ENCODE peak calls at places on chromosomes 16 and 17, in seven cellular contexts. One of them, this sample, is unnamed.

GRCh38 chr16:28873543-28874201 is 4.6 kb upstream of the ATP2A1 start:
- DNase-seq in AG08395: peak
- DNase-seq in GM19239: peak
- DNase-seq in left ventricle myocardium superior: no peak
- DNase-seq in posterior vena cava: no peak
- DNase-seq in A673: peak
- DNase-seq in Peyer's patch: peak
- DNase-seq in this sample: peak

GRCh38 chr17:7490144-7490543 is 6.0 kb downstream of the POLR2A start:
- DNase-seq in Peyer's patch: no peak
- DNase-seq in A673: no peak
- DNase-seq in AG08395: no peak
- DNase-seq in GM19239: no peak
- DNase-seq in left ventricle myocardium superior: no peak
- DNase-seq in posterior vena cava: no peak
- DNase-seq in this sample: no peak

GRCh38 chr17:1298616-1299015 is 19.2 kb downstream of the TRARG1 start:
- DNase-seq in posterior vena cava: no peak
- DNase-seq in Peyer's patch: peak
- DNase-seq in A673: no peak
- DNase-seq in GM19239: no peak
- DNase-seq in AG08395: peak
- DNase-seq in left ventricle myocardium superior: no peak
- DNase-seq in this sample: no peak

GRCh38 chr17:19590912-19591551 is 57.4 kb downstream of the SLC47A1 start:
- DNase-seq in AG08395: no peak
- DNase-seq in Peyer's patch: no peak
- DNase-seq in A673: no peak
- DNase-seq in GM19239: no peak
- DNase-seq in posterior vena cava: no peak
- DNase-seq in left ventricle myocardium superior: no peak
- DNase-seq in this sample: no peak

GRCh38 chr17:12673788-12674187 is 8.1 kb downstream of the MYOCD start:
- DNase-seq in A673: no peak
- DNase-seq in GM19239: no peak
- DNase-seq in AG08395: no peak
- DNase-seq in Peyer's patch: no peak
- DNase-seq in posterior vena cava: no peak
- DNase-seq in left ventricle myocardium superior: no peak
- DNase-seq in this sample: no peak

GRCh38 chr17:10149573-10150399 is 48.6 kb downstream of the GAS7 start:
- DNase-seq in AG08395: peak
- DNase-seq in Peyer's patch: no peak
- DNase-seq in left ventricle myocardium superior: no peak
- DNase-seq in posterior vena cava: no peak
- DNase-seq in A673: no peak
- DNase-seq in GM19239: peak
- DNase-seq in this sample: no peak

GRCh38 chr17:50059759-50060273 is 3.9 kb downstream of the ITGA3 start:
- DNase-seq in Peyer's patch: no peak
- DNase-seq in AG08395: no peak
- DNase-seq in left ventricle myocardium superior: no peak
- DNase-seq in GM19239: no peak
- DNase-seq in posterior vena cava: no peak
- DNase-seq in A673: no peak
- DNase-seq in this sample: no peak

GRCh38 chr17:72580321-72581127 is 459.7 kb downstream of the SOX9 start:
- DNase-seq in AG08395: no peak
- DNase-seq in left ventricle myocardium superior: no peak
- DNase-seq in GM19239: no peak
- DNase-seq in posterior vena cava: no peak
- DNase-seq in Peyer's patch: peak
- DNase-seq in A673: no peak
- DNase-seq in this sample: no peak

GRCh38 chr16:1443403-1443973 is 868 bp downstream of the CCDC154 start:
- DNase-seq in AG08395: no peak
- DNase-seq in A673: no peak
- DNase-seq in GM19239: no peak
- DNase-seq in left ventricle myocardium superior: no peak
- DNase-seq in posterior vena cava: no peak
- DNase-seq in Peyer's patch: no peak
- DNase-seq in this sample: no peak

GRCh38 chr17:72618018-72618509 is 474.4 kb downstream of the SLC39A11 start:
- DNase-seq in A673: no peak
- DNase-seq in AG08395: peak
- DNase-seq in left ventricle myocardium superior: no peak
- DNase-seq in posterior vena cava: no peak
- DNase-seq in Peyer's patch: peak
- DNase-seq in GM19239: peak
- DNase-seq in this sample: no peak

GRCh38 chr17:55702150-55702549 is 20.5 kb downstream of the TMEM100 start:
- DNase-seq in A673: no peak
- DNase-seq in posterior vena cava: no peak
- DNase-seq in GM19239: no peak
- DNase-seq in Peyer's patch: no peak
- DNase-seq in AG08395: no peak
- DNase-seq in left ventricle myocardium superior: no peak
- DNase-seq in this sample: no peak

GRCh38 chr17:18043491-18043890 is 4.3 kb downstream of the GID4 start:
- DNase-seq in GM19239: no peak
- DNase-seq in A673: peak
- DNase-seq in left ventricle myocardium superior: no peak
- DNase-seq in Peyer's patch: no peak
- DNase-seq in AG08395: no peak
- DNase-seq in posterior vena cava: no peak
- DNase-seq in this sample: no peak

GRCh38 chr16:88084881-88085280 is 133.6 kb downstream of the BANP start:
- DNase-seq in left ventricle myocardium superior: no peak
- DNase-seq in posterior vena cava: no peak
- DNase-seq in Peyer's patch: no peak
- DNase-seq in AG08395: peak
- DNase-seq in GM19239: no peak
- DNase-seq in A673: no peak
- DNase-seq in this sample: no peak

GRCh38 chr16:85238233-85238647 is 126.0 kb upstream of the CIBAR2 start:
- DNase-seq in Peyer's patch: peak
- DNase-seq in left ventricle myocardium superior: peak
- DNase-seq in AG08395: peak
- DNase-seq in posterior vena cava: peak
- DNase-seq in GM19239: no peak
- DNase-seq in A673: peak
- DNase-seq in this sample: no peak

GRCh38 chr17:81438024-81438664 is 42.9 kb downstream of the BAHCC1 start:
- DNase-seq in Peyer's patch: no peak
- DNase-seq in GM19239: no peak
- DNase-seq in AG08395: no peak
- DNase-seq in A673: no peak
- DNase-seq in left ventricle myocardium superior: no peak
- DNase-seq in posterior vena cava: no peak
- DNase-seq in this sample: no peak

GRCh38 chr17:43183921-43184320 is 12.9 kb downstream of the NBR1 start:
- DNase-seq in GM19239: no peak
- DNase-seq in posterior vena cava: no peak
- DNase-seq in Peyer's patch: no peak
- DNase-seq in AG08395: no peak
- DNase-seq in A673: no peak
- DNase-seq in left ventricle myocardium superior: no peak
- DNase-seq in this sample: no peak

GRCh38 chr16:35391328-35391727 is 1931.9 kb downstream of the TP53TG3F start:
- DNase-seq in AG08395: no peak
- DNase-seq in A673: peak
- DNase-seq in GM19239: no peak
- DNase-seq in Peyer's patch: no peak
- DNase-seq in left ventricle myocardium superior: peak
- DNase-seq in posterior vena cava: no peak
- DNase-seq in this sample: peak

GRCh38 chr17:39763046-39763800 is 25.5 kb downstream of the GRB7 start:
- DNase-seq in A673: no peak
- DNase-seq in posterior vena cava: no peak
- DNase-seq in GM19239: no peak
- DNase-seq in left ventricle myocardium superior: no peak
- DNase-seq in AG08395: peak
- DNase-seq in Peyer's patch: no peak
- DNase-seq in this sample: no peak

GRCh38 chr16:89450537-89450936 is 39.8 kb downstream of the ANKRD11 start:
- DNase-seq in posterior vena cava: no peak
- DNase-seq in left ventricle myocardium superior: no peak
- DNase-seq in AG08395: no peak
- DNase-seq in Peyer's patch: no peak
- DNase-seq in GM19239: no peak
- DNase-seq in A673: no peak
- DNase-seq in this sample: no peak

GRCh38 chr16:54517181-54517580 is 230.6 kb upstream of the IRX3 start:
- DNase-seq in AG08395: no peak
- DNase-seq in A673: no peak
- DNase-seq in GM19239: no peak
- DNase-seq in left ventricle myocardium superior: no peak
- DNase-seq in Peyer's patch: no peak
- DNase-seq in posterior vena cava: no peak
- DNase-seq in this sample: no peak

GRCh38 chr17:57534863-57535651 is 210.0 kb downstream of the CCDC182 start:
- DNase-seq in left ventricle myocardium superior: no peak
- DNase-seq in Peyer's patch: peak
- DNase-seq in GM19239: no peak
- DNase-seq in AG08395: no peak
- DNase-seq in A673: peak
- DNase-seq in posterior vena cava: no peak
- DNase-seq in this sample: peak

GRCh38 chr17:3318336-3318735 is 20.2 kb upstream of the OR3A1 start:
- DNase-seq in posterior vena cava: no peak
- DNase-seq in A673: no peak
- DNase-seq in left ventricle myocardium superior: no peak
- DNase-seq in AG08395: no peak
- DNase-seq in GM19239: no peak
- DNase-seq in Peyer's patch: no peak
- DNase-seq in this sample: no peak

GRCh38 chr16:87317766-87318121 is 552 bp upstream of the C16orf95 start:
- DNase-seq in A673: peak
- DNase-seq in Peyer's patch: peak
- DNase-seq in AG08395: peak
- DNase-seq in posterior vena cava: peak
- DNase-seq in GM19239: no peak
- DNase-seq in left ventricle myocardium superior: peak
- DNase-seq in this sample: peak

GRCh38 chr16:59192551-59193199 is 458.6 kb upstream of the GOT2 start:
- DNase-seq in Peyer's patch: no peak
- DNase-seq in left ventricle myocardium superior: no peak
- DNase-seq in posterior vena cava: no peak
- DNase-seq in GM19239: no peak
- DNase-seq in AG08395: peak
- DNase-seq in A673: peak
- DNase-seq in this sample: no peak

GRCh38 chr16:48188449-48189102 is 32.8 kb upstream of the ABCC12 start:
- DNase-seq in GM19239: peak
- DNase-seq in Peyer's patch: no peak
- DNase-seq in left ventricle myocardium superior: no peak
- DNase-seq in AG08395: no peak
- DNase-seq in A673: peak
- DNase-seq in posterior vena cava: no peak
- DNase-seq in this sample: no peak

GRCh38 chr17:78623541-78623940 is 46.3 kb upstream of the DNAH17 start:
- DNase-seq in left ventricle myocardium superior: no peak
- DNase-seq in Peyer's patch: no peak
- DNase-seq in GM19239: no peak
- DNase-seq in posterior vena cava: no peak
- DNase-seq in A673: no peak
- DNase-seq in AG08395: no peak
- DNase-seq in this sample: no peak

GRCh38 chr17:77451271-77451893 is 310.6 kb downstream of the SEC14L1 start:
- DNase-seq in GM19239: no peak
- DNase-seq in left ventricle myocardium superior: peak
- DNase-seq in posterior vena cava: no peak
- DNase-seq in A673: peak
- DNase-seq in AG08395: peak
- DNase-seq in Peyer's patch: peak
- DNase-seq in this sample: no peak

GRCh38 chr17:67113481-67113880 is 69.1 kb downstream of the CACNG1 start:
- DNase-seq in posterior vena cava: no peak
- DNase-seq in A673: no peak
- DNase-seq in Peyer's patch: no peak
- DNase-seq in left ventricle myocardium superior: no peak
- DNase-seq in AG08395: no peak
- DNase-seq in GM19239: no peak
- DNase-seq in this sample: no peak

GRCh38 chr17:2723505-2723996 is 12.0 kb upstream of the CLUH start:
- DNase-seq in GM19239: no peak
- DNase-seq in A673: peak
- DNase-seq in left ventricle myocardium superior: no peak
- DNase-seq in posterior vena cava: no peak
- DNase-seq in Peyer's patch: peak
- DNase-seq in AG08395: no peak
- DNase-seq in this sample: no peak

This sample was measured in right lobe of liver.